ENCODE peak calls at places on chromosomes 3 and 15, in seven cellular contexts. T is dorsolateral prefrontal cortex, X is cardiac muscle cell, A is cardiac fibroblast, C is mucosa of descending colon, O is adrenal gland, P is AG04450. W is an unnamed sample.

GRCh38 chr3:155024006-155024638 is 56.0 kb upstream of the MME start:
- DNase-seq in T (no peak), X (no peak), A (peak; percentile 74), C (no peak), O (no peak), P (no peak), W (no peak)

GRCh38 chr3:117752984-117753717 is 1043.6 kb downstream of the TUSC7 start:
- DNase-seq in T (no peak), X (no peak), A (no peak), C (no peak), O (no peak), P (peak; percentile 55), W (peak; percentile 64)

GRCh38 chr3:61562810-61563613 is 1.6 kb downstream of the PTPRG start:
- DNase-seq in T (peak; percentile 46), X (peak; percentile 73), A (peak; percentile 55), C (peak; percentile 53), O (peak; percentile 43), P (no peak), W (no peak)

GRCh38 chr3:136882575-136882974 is 20.6 kb downstream of the NCK1 start:
- DNase-seq in T (no peak), X (no peak), A (no peak), C (no peak), O (no peak), P (no peak), W (no peak)

GRCh38 chr3:155281892-155282291 is 11.6 kb downstream of the STRIT1 start:
- DNase-seq in T (no peak), X (no peak), A (peak; percentile 20), C (no peak), O (no peak), P (no peak), W (no peak)

GRCh38 chr3:149739396-149739795 is 12.9 kb downstream of the COMMD2 start:
- DNase-seq in T (no peak), X (no peak), A (no peak), C (no peak), O (no peak), P (no peak), W (no peak)

GRCh38 chr3:132368962-132369361 is 48.3 kb upstream of the DNAJC13 start:
- DNase-seq in T (no peak), X (no peak), A (no peak), C (no peak), O (no peak), P (no peak), W (no peak)

GRCh38 chr15:60486742-60487141 is 7.8 kb upstream of the ICE2 start:
- DNase-seq in T (no peak), X (no peak), A (no peak), C (no peak), O (no peak), P (no peak), W (no peak)

GRCh38 chr15:89680282-89680873 is 1.2 kb upstream of the PLIN1 start:
- DNase-seq in T (no peak), X (no peak), A (peak; percentile 97), C (no peak), O (peak; percentile 74), P (no peak), W (peak; percentile 58)

GRCh38 chr15:76894174-76894573 is 11.0 kb downstream of the SCAPER start:
- DNase-seq in T (no peak), X (no peak), A (no peak), C (no peak), O (no peak), P (no peak), W (no peak)

GRCh38 chr15:41966920-41967465 is 5.4 kb downstream of the EHD4 start:
- DNase-seq in T (no peak), X (no peak), A (no peak), C (peak; percentile 13), O (no peak), P (no peak), W (no peak)

GRCh38 chr15:101210466-101210865 is 41.4 kb downstream of the CHSY1 start:
- DNase-seq in T (no peak), X (no peak), A (peak; percentile 44), C (no peak), O (no peak), P (no peak), W (no peak)

GRCh38 chr3:175005881-175006280 is 146.7 kb downstream of the NAALADL2 start:
- DNase-seq in T (no peak), X (no peak), A (no peak), C (no peak), O (no peak), P (no peak), W (peak; percentile 73)

GRCh38 chr3:174863488-174863887 is 4.4 kb downstream of the NAALADL2 start:
- DNase-seq in T (no peak), X (no peak), A (no peak), C (no peak), O (no peak), P (no peak), W (no peak)

GRCh38 chr3:141303481-141304223 is 64.7 kb upstream of the ZBTB38 start:
- DNase-seq in T (no peak), X (peak; percentile 79), A (peak; percentile 91), C (no peak), O (peak; percentile 75), P (peak; percentile 73), W (peak; percentile 67)

GRCh38 chr3:79937567-79937966 is 169.8 kb upstream of the ROBO1 start:
- DNase-seq in T (no peak), X (no peak), A (peak; percentile 3), C (no peak), O (no peak), P (no peak), W (no peak)

GRCh38 chr3:36295206-36295760 is 85.0 kb upstream of the STAC start:
- DNase-seq in T (no peak), X (peak; percentile 38), A (no peak), C (no peak), O (no peak), P (no peak), W (no peak)

GRCh38 chr3:41195970-41196369 is 3.3 kb upstream of the CTNNB1 start:
- DNase-seq in T (no peak), X (no peak), A (no peak), C (no peak), O (no peak), P (no peak), W (no peak)

GRCh38 chr15:60575995-60576394 is 97.1 kb upstream of the ICE2 start:
- DNase-seq in T (no peak), X (no peak), A (no peak), C (no peak), O (no peak), P (no peak), W (no peak)

DNA sequence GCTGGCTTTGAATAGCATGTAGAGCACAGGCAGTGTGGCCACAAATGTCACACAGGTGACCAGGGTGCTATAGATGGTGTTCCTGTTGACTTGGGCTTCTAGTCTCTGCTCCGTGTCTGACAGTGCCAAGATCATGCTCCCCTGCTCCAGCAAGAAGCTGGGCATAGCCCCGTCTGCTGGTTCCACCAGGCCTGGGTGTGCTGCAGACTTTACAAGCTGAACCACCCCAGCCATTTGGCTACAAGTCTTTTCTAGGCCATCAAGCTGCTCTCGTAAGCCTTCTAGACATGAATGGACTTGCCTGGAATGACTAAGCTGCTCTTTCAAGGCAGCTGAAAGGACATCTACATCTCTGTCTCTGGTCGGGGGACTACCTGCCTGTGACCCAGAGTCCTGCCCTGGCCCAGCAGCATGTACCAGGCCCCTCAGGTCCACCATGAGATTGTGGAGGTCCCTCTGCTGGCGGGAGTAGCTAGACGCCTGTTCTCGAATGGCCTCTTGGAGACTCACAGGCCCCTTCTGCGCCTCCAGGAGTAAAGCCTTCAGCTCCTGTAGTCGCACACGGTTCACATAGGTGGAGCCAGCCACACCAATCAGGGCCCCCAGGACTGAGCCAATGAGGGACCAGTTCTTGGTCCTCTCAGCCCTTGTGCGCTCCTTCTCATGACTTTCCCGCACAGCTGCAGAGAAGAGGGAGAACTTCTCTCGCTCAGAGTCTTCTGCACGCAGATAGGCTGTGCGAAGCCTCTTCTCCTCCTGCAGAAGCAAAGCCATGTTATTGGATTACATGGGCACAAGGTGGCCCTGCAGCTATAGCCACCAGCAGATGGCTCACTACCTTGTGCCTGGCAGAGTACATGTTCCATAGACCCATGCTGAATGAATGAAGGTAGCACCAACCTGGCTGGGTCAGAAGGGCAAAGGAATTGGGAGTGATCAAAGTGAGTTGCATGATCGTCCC is 2.8 kb upstream of the PLXNB1 start:
- DNase-seq in T (peak; percentile 41), X (no peak), A (no peak), C (peak; percentile 23), O (no peak), P (no peak), W (no peak)
- TF ChIP-seq CTCF in T (peak; percentile 37), X (no peak), A (peak; percentile 19), C (no peak), O (no peak), P (no peak), W (no peak)

DNA sequence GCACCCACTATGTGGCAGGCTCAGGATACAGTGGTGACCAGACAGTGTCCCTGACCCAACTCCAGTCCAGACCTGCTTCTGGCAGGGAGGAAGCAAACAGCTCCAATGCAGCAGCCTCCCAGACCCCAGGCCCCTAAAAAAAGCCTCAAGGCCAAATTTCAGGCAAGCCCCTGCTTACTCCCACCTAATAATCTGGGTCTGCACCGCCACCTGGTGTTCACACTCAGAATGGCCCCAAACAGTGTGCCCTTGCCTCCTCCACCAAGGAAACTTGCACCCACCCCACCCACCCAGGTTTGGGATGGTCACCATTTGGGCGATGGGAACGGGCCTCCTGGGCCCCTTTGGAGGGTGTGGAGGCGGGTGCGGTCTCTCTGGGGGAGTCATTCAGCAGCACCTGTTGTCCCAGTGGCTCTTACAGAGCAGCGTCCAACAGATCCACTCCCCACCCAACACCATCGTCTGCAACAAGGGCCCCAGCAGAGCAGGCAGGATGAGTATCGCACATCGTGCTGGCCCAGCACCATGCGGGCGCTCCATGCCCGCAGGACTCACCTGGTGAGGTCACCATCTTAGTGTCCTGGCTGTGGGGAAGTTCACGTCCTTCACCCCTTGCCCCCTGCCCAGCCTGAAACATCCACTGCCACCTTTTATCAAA is 17.3 kb downstream of the C3orf18 start:
- DNase-seq in T (peak; percentile 60), X (peak; percentile 73), A (peak; percentile 48), C (no peak), O (peak; percentile 43), P (no peak), W (no peak)
- TF ChIP-seq CTCF in T (peak; percentile 77), X (peak; percentile 74), A (peak; percentile 82), C (peak; percentile 47), O (peak; percentile 61), P (peak; percentile 73), W (peak; percentile 70)

DNA sequence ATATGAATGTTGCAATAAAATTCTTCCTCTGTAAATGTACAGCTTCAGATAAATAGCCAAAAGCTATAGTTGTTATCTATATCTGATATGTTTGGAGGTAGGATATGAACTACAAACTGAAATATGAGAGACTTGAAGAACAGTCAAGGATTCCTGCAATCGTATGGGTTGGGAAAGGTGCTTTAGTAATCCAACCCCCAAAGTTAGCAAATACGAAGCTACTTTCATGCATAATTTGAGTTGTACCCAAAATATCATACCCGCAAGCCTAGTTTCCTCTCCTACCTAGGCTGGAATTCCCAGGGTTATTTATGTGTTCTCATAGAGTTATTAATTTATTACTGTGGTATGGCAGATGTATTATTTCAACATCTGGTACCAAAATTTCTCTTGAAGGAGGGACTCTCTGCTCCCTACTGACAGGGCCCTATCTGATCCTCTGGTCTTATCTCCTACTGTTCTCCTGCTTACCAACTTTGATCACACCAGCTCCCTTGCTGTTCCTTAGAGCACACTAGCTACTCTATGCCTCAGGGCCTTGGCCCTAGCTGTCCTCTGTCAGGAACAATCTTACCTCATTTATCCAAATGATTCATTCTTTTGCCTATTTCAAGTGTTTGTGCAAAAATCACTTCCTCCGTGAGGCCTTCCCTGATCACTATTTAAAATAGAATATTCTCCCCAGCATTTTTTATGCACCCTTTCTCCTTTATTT is 140.4 kb upstream of the CCDC54 start:
- DNase-seq in T (no peak), X (no peak), A (no peak), C (no peak), O (no peak), P (no peak), W (no peak)
- TF ChIP-seq CTCF in T (no peak), X (no peak), A (no peak), C (no peak), O (no peak), P (no peak), W (no peak)

GRCh38 chr3:167973046-167973445 is 122.7 kb downstream of the GOLIM4 start:
- DNase-seq in T (no peak), X (no peak), A (no peak), C (no peak), O (no peak), P (no peak), W (no peak)
- TF ChIP-seq CTCF in T (no peak), X (no peak), A (no peak), C (no peak), O (no peak), P (no peak), W (no peak)

W was measured in AG09319.